ENCODE peak calls at places on chromosomes 6 and 20, in five cellular contexts. J, A, B, U and N are unnamed samples. For H3K27me3, the result is how much of the 10 kb centered on the place peaks cover.

GRCh38 chr6:105330913-105331312 is 72.0 kb downstream of the PREP start:
- DNase-seq in A (no peak), B (no peak), U (no peak), J (no peak), N (no peak)

GRCh38 chr6:7542878-7543394 is 1.5 kb downstream of the DSP start:
- DNase-seq in B (peak), U (peak), A (no peak), J (peak), N (no peak)

GRCh38 chr6:107641500-107641931 is 151.6 kb downstream of the SOBP start:
- DNase-seq in J (no peak), U (no peak), A (no peak), B (no peak), N (peak)

GRCh38 chr6:168380956-168381605 is 59.9 kb upstream of the SMOC2 start:
- DNase-seq in U (no peak), J (no peak), A (no peak), B (no peak), N (no peak)

GRCh38 chr6:84560431-84561375 is 203.7 kb downstream of the TBX18 start:
- DNase-seq in A (no peak), B (no peak), U (no peak), J (no peak), N (no peak)

GRCh38 chr20:59807909-59808728 is 125.3 kb downstream of the SYCP2 start:
- DNase-seq in U (peak), J (no peak), A (no peak), B (no peak), N (no peak)

GRCh38 chr20:62914970-62915457 is 11.3 kb downstream of the DIDO1 start:
- DNase-seq in J (peak), U (no peak), A (peak), B (no peak), N (no peak)

GRCh38 chr20:17936791-17937687 is 31.6 kb downstream of the SNX5 start:
- DNase-seq in J (no peak), A (peak), B (no peak), U (peak), N (no peak)

GRCh38 chr20:56690531-56691175 is 61.5 kb downstream of the TFAP2C start:
- DNase-seq in J (no peak), B (no peak), A (no peak), U (peak), N (no peak)

DNA sequence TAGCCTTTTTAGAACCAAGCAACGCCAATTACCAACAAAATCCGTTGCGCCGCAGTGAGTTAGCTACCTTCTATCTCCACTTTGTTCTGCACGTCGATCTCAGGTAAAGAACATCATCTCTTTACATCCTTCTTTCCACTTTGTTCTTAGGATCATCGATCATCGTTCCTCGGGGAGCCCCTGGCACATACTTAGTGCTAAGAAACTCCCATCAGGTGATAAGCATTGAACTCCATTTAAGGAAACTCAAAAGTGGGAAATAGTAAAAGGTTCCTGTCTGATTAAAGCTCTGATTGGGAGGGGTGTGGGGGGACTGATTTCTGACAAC is 227.0 kb upstream of the PRSS16 start:
- DNase-seq in B (no peak), A (no peak), J (no peak), U (no peak), N (no peak)
- H3K4me3 ChIP-seq in B (peak), A (peak), J (peak), U (peak), N (peak)

DNA sequence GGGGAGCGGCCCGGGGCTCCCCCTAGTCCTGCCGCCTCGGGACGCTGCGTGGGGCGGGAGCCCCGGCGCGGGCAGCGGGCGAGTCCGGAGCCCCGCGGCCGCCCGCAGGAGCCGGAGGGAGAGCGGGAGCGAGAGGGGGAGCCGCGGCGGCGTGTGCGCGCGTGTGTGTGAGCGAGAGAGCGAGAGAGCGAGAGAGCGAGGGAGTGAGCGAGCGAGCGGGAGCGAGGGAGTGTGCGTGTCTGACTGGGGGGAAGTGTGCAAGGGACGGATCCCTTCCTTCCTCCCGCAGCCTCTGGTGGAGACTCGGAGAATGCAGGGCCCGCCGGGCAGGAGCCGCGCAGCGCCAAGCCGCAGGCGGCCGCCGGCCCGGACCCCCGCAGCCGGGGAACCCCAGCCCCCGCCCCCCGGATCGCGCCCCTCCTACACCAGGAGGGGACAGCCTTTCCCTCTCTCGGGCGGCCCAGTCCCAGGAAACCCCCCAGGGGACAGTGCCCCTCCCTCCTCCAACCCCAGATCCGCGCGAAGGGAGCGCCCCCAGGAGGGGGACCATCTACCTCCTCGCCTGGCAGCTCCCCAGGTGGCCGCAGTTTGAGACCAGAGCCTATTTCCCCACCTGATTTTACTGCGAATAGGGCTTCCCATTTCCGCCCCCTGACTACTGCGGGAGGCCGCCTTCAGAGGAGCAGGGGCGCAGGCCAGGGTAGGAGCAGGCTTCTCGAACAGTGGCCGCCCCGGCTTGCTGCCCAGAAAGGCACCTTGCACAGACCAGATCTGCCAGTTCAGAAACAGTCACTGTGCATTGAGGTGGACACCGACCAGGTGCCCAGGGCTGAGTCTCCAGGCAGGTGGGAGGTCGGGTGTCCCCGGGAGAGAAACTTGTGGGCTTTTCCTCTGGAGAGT is at the start of gene CDH22:
- DNase-seq in A (peak), J (peak), B (no peak), U (no peak), N (no peak)
- H3K27me3 ChIP-seq in A (half or more), J (half or more), B (under half), U (half or more), N (half or more)

GRCh38 chr6:165825416-165825815 is 162.4 kb upstream of the PDE10A start:
- DNase-seq in U (no peak), B (no peak), J (peak), A (no peak), N (no peak)
- TF ChIP-seq CTCF in U (no peak), B (no peak), J (no peak), A (no peak), N (no peak)

GRCh38 chr20:48818481-48818987 is 9.3 kb downstream of the PREX1 start:
- DNase-seq in B (no peak), J (no peak), U (no peak), A (no peak), N (no peak)
- H3K4me3 ChIP-seq in B (no peak), J (no peak), U (no peak), A (no peak), N (no peak)